ENCODE peak calls at places on chromosome 17, in six cellular contexts. T is NCI-H2081, I is AG04449, C is GM12878, J is KBM-7, Y is tibial artery. G is an unnamed sample.

GRCh38 chr17:59149051-59149450 is 5.9 kb downstream of the SKA2 start:
- DNase-seq in C (no peak), J (no peak), I (no peak), T (no peak), Y (no peak), G (no peak)

GRCh38 chr17:46008591-46008990 is 9.5 kb downstream of the STH start:
- DNase-seq in C (no peak), I (no peak), J (no peak), Y (no peak), T (no peak), G (no peak)

GRCh38 chr17:73901661-73902415 is 257.6 kb upstream of the SDK2 start:
- DNase-seq in Y (no peak), T (peak; percentile 32), I (no peak), J (peak; percentile 49), C (no peak), G (no peak)

GRCh38 chr17:46890638-46891037 is 32.3 kb upstream of the GOSR2 start:
- DNase-seq in T (no peak), I (no peak), C (no peak), J (no peak), Y (no peak), G (no peak)

GRCh38 chr17:18247613-18248001 is 10.9 kb downstream of the FLII start:
- DNase-seq in I (no peak), J (no peak), T (no peak), C (no peak), Y (no peak), G (no peak)

GRCh38 chr17:64240741-64241347 is 22.2 kb downstream of the TEX2 start:
- DNase-seq in T (no peak), C (no peak), Y (peak; percentile 84), J (no peak), I (no peak), G (no peak)

GRCh38 chr17:17072546-17072945 is 30.3 kb downstream of the MPRIP start:
- DNase-seq in C (no peak), J (no peak), I (no peak), T (no peak), Y (peak; percentile 50), G (no peak)

GRCh38 chr17:43553501-43554018 is 7.4 kb upstream of the ETV4 start:
- DNase-seq in I (no peak), Y (no peak), C (no peak), J (no peak), T (no peak), G (no peak)

GRCh38 chr17:80854220-80854619 is 137.4 kb upstream of the CHMP6 start:
- DNase-seq in T (no peak), J (no peak), C (no peak), Y (no peak), I (no peak), G (no peak)

GRCh38 chr17:5813357-5813756 is 229.0 kb upstream of the NLRP1 start:
- DNase-seq in I (no peak), C (no peak), T (no peak), J (no peak), Y (no peak), G (no peak)

GRCh38 chr17:58084317-58084981 is 1.2 kb downstream of the DYNLL2 start:
- DNase-seq in Y (peak; percentile 78), T (peak; percentile 5), J (peak; percentile 51), C (peak; percentile 19), I (no peak), G (peak; percentile 87)

GRCh38 chr17:61309857-61310256 is 89.8 kb upstream of the TBX2 start:
- DNase-seq in C (no peak), Y (no peak), I (peak; percentile 71), J (no peak), T (no peak), G (no peak)

GRCh38 chr17:6244796-6245195 is 174.6 kb downstream of the WSCD1 start:
- DNase-seq in Y (no peak), I (no peak), C (no peak), T (no peak), J (no peak), G (no peak)